ENCODE peak calls at places on chromosomes 5 and 9, in four cellular contexts. S is epithelial cell of esophagus, D is prostate gland, O is astrocyte of the spinal cord. L is an unnamed sample.

GRCh38 chr5:158832096-158832495 is 267.6 kb downstream of the EBF1 start:
- DNase-seq in S (no peak), D (no peak), O (no peak), L (no peak)

GRCh38 chr9:101738566-101739183 is at the start of gene GRIN3A:
- DNase-seq in S (peak), D (peak), O (no peak), L (no peak)

GRCh38 chr9:14907360-14907685 is 2.9 kb downstream of the FREM1 start:
- DNase-seq in S (no peak), D (no peak), O (no peak), L (no peak)

GRCh38 chr5:21212026-21212425 is 1224.0 kb upstream of the CDH18 start:
- DNase-seq in S (no peak), D (no peak), O (peak), L (no peak)

GRCh38 chr9:6243746-6244145 is 28.1 kb downstream of the IL33 start:
- DNase-seq in S (peak), D (no peak), O (peak), L (no peak)

GRCh38 chr5:25006734-25007133 is 362.0 kb upstream of the CDH10 start:
- DNase-seq in S (peak), D (no peak), O (peak), L (no peak)

GRCh38 chr5:134742134-134742533 is 3.8 kb downstream of the CAMLG start:
- DNase-seq in S (no peak), D (no peak), O (no peak), L (no peak)

GRCh38 chr5:5363045-5363444 is 59.4 kb upstream of the ICE1 start:
- DNase-seq in S (no peak), D (no peak), O (peak), L (no peak)

GRCh38 chr9:71719585-71719984 is 48.7 kb downstream of the CEMIP2 start:
- DNase-seq in S (peak), D (peak), O (peak), L (no peak)

GRCh38 chr5:178674334-178674733 is 47.5 kb upstream of the CLK4 start:
- DNase-seq in S (no peak), D (no peak), O (no peak), L (no peak)

GRCh38 chr5:139635606-139636206 is 12.4 kb upstream of the CXXC5 start:
- DNase-seq in S (peak), D (no peak), O (peak), L (peak)

GRCh38 chr5:177327539-177328522 is 16.1 kb upstream of the MXD3 start:
- DNase-seq in S (no peak), D (no peak), O (peak), L (no peak)

GRCh38 chr5:38265546-38266179 is 7.3 kb downstream of the EGFLAM start:
- DNase-seq in S (peak), D (peak), O (peak), L (peak)

GRCh38 chr5:122089614-122090013 is 11.6 kb upstream of the LOX start:
- DNase-seq in S (peak), D (no peak), O (peak), L (no peak)

GRCh38 chr9:8560560-8561525 is 761.3 kb upstream of the DMAC1 start:
- DNase-seq in S (no peak), D (no peak), O (peak), L (no peak)

GRCh38 chr9:34701769-34702736 is 7.9 kb downstream of the CCL21 start:
- DNase-seq in S (peak), D (peak), O (peak), L (peak)

GRCh38 chr9:34707130-34707529 is 2.8 kb downstream of the CCL21 start:
- DNase-seq in S (no peak), D (no peak), O (no peak), L (no peak)

DNA sequence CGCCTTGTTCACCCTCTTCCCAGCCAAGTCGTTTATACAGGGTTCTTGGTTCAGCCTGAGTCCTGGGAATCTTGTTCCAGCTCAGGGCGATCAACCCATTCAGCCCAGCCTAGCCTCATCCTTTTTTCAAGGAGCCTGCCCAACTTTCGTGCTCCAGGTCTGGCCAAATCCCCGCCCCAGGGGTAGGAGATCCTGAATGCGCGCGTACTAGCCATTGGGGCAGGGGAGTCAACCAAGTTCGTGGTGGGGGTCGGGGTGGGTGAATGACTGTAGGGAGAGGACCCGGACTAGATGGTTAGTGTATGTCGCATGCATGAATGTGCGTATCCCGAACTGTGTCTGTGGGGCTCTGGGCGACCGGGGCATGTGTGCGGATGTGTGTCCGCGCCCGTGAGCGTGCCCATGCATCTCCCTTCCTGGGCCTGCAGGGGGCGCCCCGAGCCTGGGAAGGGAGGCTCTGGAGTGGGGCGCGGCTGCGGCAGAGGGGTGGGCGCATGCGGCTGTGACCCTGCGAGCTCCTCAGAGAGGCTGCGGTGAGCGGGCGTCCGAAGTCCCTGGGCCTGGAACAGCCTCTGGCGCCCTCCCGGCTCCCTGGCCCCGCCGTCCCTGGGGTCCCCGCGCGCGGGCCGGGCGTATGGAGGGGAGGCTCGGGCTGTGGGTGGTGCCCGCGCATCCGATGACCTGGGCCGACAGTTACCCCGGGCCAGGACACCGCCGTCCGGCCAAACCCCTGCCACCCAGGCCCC is 8.7 kb downstream of the CCL21 start:
- DNase-seq in S (peak), D (peak), O (peak), L (peak)
- H3K4me3 ChIP-seq in S (peak), D (peak), O (peak), L (peak)

DNA sequence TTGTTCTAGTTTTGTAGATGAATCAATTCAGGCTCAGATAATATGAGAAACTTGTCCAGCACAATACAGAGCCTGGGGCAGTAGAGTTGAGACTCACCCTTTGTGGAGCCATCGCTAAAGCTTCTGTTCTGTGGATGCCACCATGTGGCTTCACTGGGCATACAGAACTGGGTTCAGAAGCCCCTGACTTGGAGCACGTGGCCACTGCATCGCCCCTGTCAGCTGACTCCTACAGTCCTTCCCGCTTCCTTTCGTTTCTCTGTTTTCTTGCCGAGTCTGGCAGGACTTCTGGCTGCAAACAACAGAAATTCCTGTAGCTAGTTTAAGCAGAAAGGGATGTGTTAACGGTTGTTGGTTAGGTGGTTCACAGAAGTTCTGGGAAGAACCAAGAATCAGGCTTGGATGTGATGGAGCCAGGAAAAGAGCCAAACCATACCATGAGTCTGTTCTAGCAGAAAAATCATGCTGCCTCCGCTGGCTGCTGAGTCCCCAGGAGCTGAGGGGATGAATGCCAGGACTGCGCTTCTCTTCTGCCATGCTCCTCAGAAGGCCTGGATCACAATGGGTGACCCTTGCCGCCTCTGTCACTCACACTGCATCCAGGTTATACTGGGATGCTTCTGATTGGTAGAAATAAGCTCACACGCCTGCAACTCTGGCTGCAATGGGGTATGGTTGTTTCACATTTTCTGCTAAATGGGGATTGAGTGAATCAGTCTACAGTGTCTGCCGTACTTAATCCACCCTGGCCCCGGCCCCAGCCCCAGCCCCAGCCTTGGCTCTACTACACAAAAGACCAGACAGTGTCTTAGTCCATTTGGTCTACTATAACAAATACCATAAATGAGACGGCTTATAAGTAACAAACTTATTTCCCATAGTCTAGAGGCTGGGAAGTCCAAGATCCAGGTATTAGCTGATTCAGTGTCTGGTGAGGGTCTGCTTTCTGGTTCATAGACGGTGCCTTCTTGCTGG is 262.5 kb downstream of the GOLPH3 start:
- DNase-seq in S (peak), D (no peak), O (peak), L (no peak)
- H3K4me3 ChIP-seq in S (no peak), D (no peak), O (no peak), L (no peak)

DNA sequence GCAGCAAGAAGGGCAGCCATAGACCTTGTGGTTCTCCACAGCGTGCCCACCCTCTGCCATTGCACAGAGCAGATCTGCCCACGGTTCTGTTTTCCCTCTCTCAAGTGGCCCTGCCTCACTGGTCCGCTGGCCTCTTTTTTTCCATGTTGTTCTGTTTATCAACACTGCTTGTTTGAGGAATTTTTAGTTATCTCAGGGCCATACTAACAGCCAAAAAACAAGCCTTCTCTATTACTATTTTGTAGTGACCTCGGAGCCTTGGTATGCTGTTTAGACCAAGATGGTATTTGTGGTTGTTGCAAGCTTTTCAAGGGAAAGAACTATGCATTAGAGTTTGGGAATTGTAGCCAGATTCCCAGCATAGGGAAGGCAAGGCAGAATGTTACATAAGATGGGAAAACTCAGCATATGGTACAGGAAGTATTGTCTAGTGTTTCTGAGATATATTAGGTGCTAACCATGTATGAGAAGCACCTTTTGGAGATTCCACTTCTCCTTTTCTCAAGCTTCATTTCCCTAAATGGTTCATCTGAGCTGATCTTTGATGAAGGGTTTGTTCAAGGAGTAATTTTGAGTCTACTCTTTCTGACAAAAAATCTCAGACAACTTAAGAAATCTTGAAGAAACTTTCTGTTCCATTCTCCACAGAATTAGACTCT is 54.3 kb downstream of the NUP214 start:
- DNase-seq in S (peak), D (no peak), O (peak), L (no peak)
- H3K4me3 ChIP-seq in S (no peak), D (no peak), O (no peak), L (no peak)

GRCh38 chr9:137157618-137158502 is 12.0 kb downstream of the LRRC26 start:
- DNase-seq in S (no peak), D (no peak), O (no peak), L (no peak)

GRCh38 chr9:137156567-137157375 is 13.1 kb downstream of the LRRC26 start:
- DNase-seq in S (peak), D (no peak), O (peak), L (no peak)

GRCh38 chr9:137160054-137160425 is 9.8 kb downstream of the LRRC26 start:
- DNase-seq in S (no peak), D (no peak), O (no peak), L (no peak)

GRCh38 chr9:137159105-137160053 is 10.5 kb downstream of the LRRC26 start:
- DNase-seq in S (no peak), D (no peak), O (no peak), L (no peak)

DNA sequence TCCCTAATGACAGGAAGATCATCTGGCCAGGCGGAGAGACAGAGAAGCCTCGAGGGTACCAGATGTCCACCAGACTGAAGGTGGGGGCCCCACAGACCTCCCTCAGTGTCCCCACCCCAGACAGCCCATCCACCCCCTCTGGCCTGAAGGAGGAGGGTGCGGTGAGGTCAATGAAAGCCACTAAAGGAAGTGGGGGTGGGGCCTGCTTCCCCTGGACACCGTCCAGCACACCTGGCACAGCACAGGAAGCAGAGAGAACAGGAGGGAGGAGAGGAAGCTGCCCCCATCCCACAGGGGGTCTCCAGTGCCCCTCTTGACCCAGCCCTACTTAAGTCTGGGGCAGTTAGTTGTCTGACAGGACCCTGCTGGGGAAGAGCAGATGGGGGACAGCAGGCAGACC is 11.2 kb downstream of the LRRC26 start:
- DNase-seq in S (no peak), D (no peak), O (no peak), L (no peak)
- H3K4me3 ChIP-seq in S (no peak), D (no peak), O (no peak), L (no peak)

DNA sequence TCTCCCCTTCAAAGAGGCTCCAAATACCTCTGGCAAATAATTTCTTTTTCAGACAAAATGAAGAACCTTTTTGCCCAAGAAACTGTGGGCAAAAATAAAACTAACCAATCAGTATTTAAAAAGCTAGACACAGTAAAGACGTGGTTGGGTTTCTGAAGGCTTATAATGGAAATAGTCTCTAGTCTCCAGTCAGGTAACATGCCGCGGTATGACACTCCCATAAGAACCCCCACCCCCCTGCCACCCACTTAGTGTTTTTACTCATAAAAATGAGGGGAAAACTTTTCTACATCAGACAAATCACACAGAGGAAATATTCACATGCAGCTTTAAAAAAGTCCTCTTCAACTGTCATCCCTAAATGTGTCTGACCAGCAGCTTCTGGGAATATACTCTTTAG is 105.3 kb downstream of the THBS4 start:
- DNase-seq in S (no peak), D (no peak), O (no peak), L (no peak)
- H3K4me3 ChIP-seq in S (no peak), D (no peak), O (no peak), L (no peak)

GRCh38 chr9:95044731-95045508 is 272.6 kb downstream of the FANCC start:
- DNase-seq in S (peak), D (peak), O (no peak), L (peak)
- H3K4me3 ChIP-seq in S (peak), D (peak), O (no peak), L (no peak)

DNA sequence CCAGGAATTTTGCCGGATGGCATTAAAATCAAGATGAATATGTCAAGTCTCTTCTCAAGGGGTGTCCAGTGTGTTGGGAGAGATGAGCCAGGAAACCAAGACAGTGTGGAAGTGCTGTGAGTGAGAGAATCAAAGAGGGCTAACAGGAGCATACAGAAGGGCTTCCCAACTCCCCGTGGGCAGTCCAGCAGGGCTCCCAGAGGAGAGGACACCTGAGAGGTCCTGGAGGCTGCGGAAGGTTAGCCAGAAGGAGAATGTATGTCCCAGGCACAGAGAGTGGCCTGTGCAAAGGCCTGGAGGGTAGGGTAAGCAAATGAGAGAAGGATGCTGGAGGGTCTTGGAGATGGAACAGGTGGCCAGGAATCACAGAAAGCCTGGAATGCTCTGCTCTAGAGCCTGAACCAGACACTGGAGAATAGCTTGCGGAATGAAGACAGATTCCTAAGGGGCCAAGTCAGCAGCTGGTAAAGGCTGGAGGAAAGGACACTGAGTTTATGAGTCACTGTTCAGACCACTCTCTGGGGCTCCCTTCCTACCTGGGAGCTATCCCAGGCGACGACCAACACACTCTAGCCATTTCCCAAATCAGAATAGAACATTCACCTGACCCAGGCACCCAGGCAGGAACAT is 59.4 kb downstream of the SLC22A5 start:
- DNase-seq in S (peak), D (no peak), O (peak), L (no peak)
- H3K4me3 ChIP-seq in S (no peak), D (no peak), O (no peak), L (no peak)